ENCODE peak calls at places on chromosomes 1 and 21, in seven cellular contexts. U is fibroblast of gingiva; X is activated CD4-positive, alpha-beta T cell treated with anti-CD3 and anti-CD28 coated beads, Interleukin-2, amount 10 ng/mL, durations not matched to agents 7 days and 5 days; F is non-pigmented ciliary epithelial cell; B is occipital lobe; M is aorta; G is head of caudate nucleus. R is an unnamed sample.

GRCh38 chr1:29827237-29827750 is 591.0 kb downstream of the PTPRU start:
- DNase-seq in U (no peak), G (no peak), B (no peak), X (no peak), F (no peak), M (no peak), R (no peak)

GRCh38 chr1:150110066-150110465 is 39.6 kb upstream of the PLEKHO1 start:
- DNase-seq in M (no peak), U (no peak), X (no peak), B (no peak), G (no peak), F (no peak), R (no peak)

GRCh38 chr21:35002879-35003722 is 46.0 kb downstream of the RUNX1 start:
- DNase-seq in G (no peak), F (peak), U (peak), X (no peak), M (no peak), B (no peak), R (no peak)

GRCh38 chr1:46480959-46481646 is 8.5 kb upstream of the DMBX1 start:
- DNase-seq in G (no peak), X (no peak), M (peak), U (no peak), F (no peak), B (no peak), R (no peak)

GRCh38 chr1:116426401-116426800 is 53.4 kb downstream of the ATP1A1 start:
- DNase-seq in F (no peak), U (no peak), G (no peak), M (no peak), X (no peak), B (peak), R (no peak)

GRCh38 chr1:228249508-228250305 is 41.9 kb downstream of the OBSCN start:
- DNase-seq in U (no peak), B (no peak), G (no peak), F (no peak), X (no peak), M (no peak), R (no peak)

GRCh38 chr1:240134596-240134995 is 42.9 kb downstream of the FMN2 start:
- DNase-seq in B (no peak), X (no peak), M (no peak), G (no peak), U (peak), F (no peak), R (no peak)

GRCh38 chr1:99685516-99686180 is 39.7 kb downstream of the PALMD start:
- DNase-seq in F (peak), B (peak), M (peak), U (peak), X (peak), G (peak), R (no peak)

GRCh38 chr1:10791117-10791951 is 5.1 kb downstream of the CASZ1 start:
- DNase-seq in M (no peak), U (no peak), B (no peak), G (no peak), F (no peak), X (no peak), R (no peak)

GRCh38 chr1:229342902-229343587 is at the start of gene CCSAP:
- DNase-seq in G (peak), U (peak), X (peak), M (peak), F (no peak), B (peak), R (no peak)

GRCh38 chr1:55321947-55322346 is 106.8 kb upstream of the USP24 start:
- DNase-seq in X (no peak), F (no peak), U (peak), B (no peak), M (no peak), G (no peak), R (no peak)

GRCh38 chr1:157369808-157370521 is 182.3 kb downstream of the FCRL5 start:
- DNase-seq in G (peak), X (peak), M (no peak), F (no peak), B (peak), U (peak), R (no peak)

GRCh38 chr1:84721152-84721551 is 30.9 kb upstream of the SSX2IP start:
- DNase-seq in G (no peak), F (peak), U (peak), M (no peak), X (no peak), B (no peak), R (no peak)

GRCh38 chr21:40568756-40569155 is 278.2 kb downstream of the DSCAM start:
- DNase-seq in G (no peak), B (no peak), X (no peak), F (no peak), M (no peak), U (no peak), R (no peak)

GRCh38 chr1:67242016-67242415 is 65.7 kb upstream of the IL12RB2 start:
- DNase-seq in X (no peak), B (no peak), U (no peak), G (no peak), F (no peak), M (no peak), R (no peak)

GRCh38 chr1:93005252-93005598 is 44.0 kb upstream of the DIPK1A start:
- DNase-seq in M (no peak), B (no peak), X (no peak), G (no peak), F (no peak), U (no peak), R (no peak)

GRCh38 chr21:45898781-45899180 is 82.8 kb upstream of the COL6A1 start:
- DNase-seq in M (peak), F (no peak), U (no peak), X (no peak), B (no peak), G (no peak), R (no peak)

GRCh38 chr1:58584082-58584895 is 7.2 kb upstream of the TACSTD2 start:
- DNase-seq in G (no peak), M (peak), B (peak), U (peak), X (no peak), F (peak), R (no peak)

GRCh38 chr1:66723985-66724384 is 28.3 kb upstream of the DYNLT5 start:
- DNase-seq in F (no peak), B (no peak), G (no peak), X (no peak), M (no peak), U (no peak), R (no peak)

GRCh38 chr1:2101531-2101930 is 51.3 kb downstream of the PRKCZ start:
- DNase-seq in F (no peak), B (no peak), M (peak), G (no peak), U (no peak), X (no peak), R (no peak)

GRCh38 chr1:181113061-181113695 is 24.7 kb downstream of the IER5 start:
- DNase-seq in X (no peak), B (no peak), M (no peak), G (no peak), F (no peak), U (no peak), R (no peak)

GRCh38 chr1:41169799-41170180 is 72.3 kb downstream of the SCMH1 start:
- DNase-seq in M (no peak), X (no peak), G (no peak), F (no peak), B (no peak), U (no peak), R (no peak)

GRCh38 chr1:222974496-222974895 is 159.7 kb downstream of the DISP1 start:
- DNase-seq in X (no peak), B (no peak), G (no peak), U (peak), M (no peak), F (peak), R (no peak)

GRCh38 chr1:91754348-91754747 is 131.6 kb downstream of the TGFBR3 start:
- DNase-seq in X (no peak), U (no peak), B (no peak), G (peak), M (no peak), F (no peak), R (no peak)

GRCh38 chr1:192522673-192523072 is 52.9 kb upstream of the RGS1 start:
- DNase-seq in X (no peak), B (no peak), U (no peak), G (no peak), M (no peak), F (no peak), R (no peak)

GRCh38 chr1:179127163-179127895 is 45.5 kb downstream of the TOR3A start:
- DNase-seq in G (no peak), M (no peak), B (no peak), U (peak), X (no peak), F (no peak), R (no peak)

GRCh38 chr1:183893561-183894289 is 88.8 kb downstream of the RGL1 start:
- DNase-seq in U (no peak), F (no peak), B (no peak), G (no peak), M (no peak), X (no peak), R (no peak)

GRCh38 chr1:97849350-97850339 is 71.2 kb downstream of the DPYD start:
- DNase-seq in B (no peak), U (peak), M (no peak), F (peak), G (no peak), X (no peak), R (no peak)

GRCh38 chr1:54714881-54715492 is 674 bp upstream of the TTC4 start:
- DNase-seq in B (no peak), M (no peak), X (no peak), G (no peak), F (no peak), U (no peak), R (no peak)

GRCh38 chr1:170853302-170853701 is 82.0 kb upstream of the MROH9 start:
- DNase-seq in X (no peak), F (no peak), G (no peak), B (no peak), U (no peak), M (no peak), R (no peak)

GRCh38 chr1:74465193-74465681 is 47.2 kb downstream of the LRRC53 start:
- DNase-seq in M (peak), B (no peak), F (no peak), X (no peak), U (no peak), G (no peak), R (no peak)

GRCh38 chr1:185267701-185268100 is 49.3 kb downstream of the IVNS1ABP start:
- DNase-seq in M (no peak), X (no peak), F (no peak), B (no peak), U (no peak), G (no peak), R (no peak)

GRCh38 chr1:107588321-107588720 is 376.7 kb downstream of the VAV3 start:
- DNase-seq in X (no peak), B (no peak), U (no peak), M (no peak), F (no peak), G (no peak), R (no peak)

GRCh38 chr1:231584117-231584516 is 42.5 kb upstream of the DISC1 start:
- DNase-seq in F (peak), M (no peak), X (no peak), G (no peak), U (peak), B (no peak), R (no peak)

GRCh38 chr21:43777953-43778352 is 1.8 kb upstream of the CSTB start:
- DNase-seq in X (no peak), G (no peak), M (no peak), U (no peak), B (no peak), F (no peak), R (no peak)

GRCh38 chr1:162835157-162835899 is 25.6 kb downstream of the CCDC190 start:
- DNase-seq in F (no peak), M (no peak), U (peak), G (no peak), B (no peak), X (no peak), R (no peak)

R was measured in cortex of kidney.